ENCODE peak calls at places on chromosome 17, in ten cellular contexts. O, N, D, E, H, G, Y, L, I and C are unnamed samples.

GRCh38 chr17:4501295-4501949 is 2.7 kb downstream of the SPNS2 start:
- DNase-seq in O (no peak), N (no peak), D (no peak), E (no peak), H (no peak), G (no peak), Y (no peak), L (no peak), I (no peak), C (no peak)

GRCh38 chr17:78432226-78432894 is 53.9 kb downstream of the PGS1 start:
- DNase-seq in O (no peak), N (no peak), D (no peak), E (no peak), H (no peak), G (no peak), Y (no peak), L (no peak), I (no peak), C (no peak)

GRCh38 chr17:42310281-42311156 is 22.2 kb downstream of the STAT5A start:
- DNase-seq in O (peak; percentile 71), N (no peak), D (no peak), E (no peak), H (no peak), G (no peak), Y (no peak), L (no peak), I (peak; percentile 31), C (no peak)

GRCh38 chr17:13182854-13183253 is 165.0 kb upstream of the ELAC2 start:
- DNase-seq in O (peak; percentile 21), N (no peak), D (no peak), E (no peak), H (no peak), G (no peak), Y (no peak), L (no peak), I (no peak), C (no peak)

GRCh38 chr17:66711936-66712335 is 123.0 kb upstream of the CACNG5 start:
- DNase-seq in O (peak; percentile 56), N (peak; percentile 6), D (no peak), E (no peak), H (no peak), G (no peak), Y (no peak), L (no peak), I (no peak), C (no peak)

GRCh38 chr17:61874075-61874474 is 10.7 kb upstream of the BRIP1 start:
- DNase-seq in O (no peak), N (no peak), D (no peak), E (no peak), H (no peak), G (no peak), Y (no peak), L (no peak), I (no peak), C (no peak)

GRCh38 chr17:34584805-34585416 is 5.5 kb downstream of the TMEM132E start:
- DNase-seq in O (peak; percentile 48), N (no peak), D (peak; percentile 2), E (no peak), H (peak; percentile 41), G (no peak), Y (no peak), L (no peak), I (peak; percentile 29), C (no peak)

GRCh38 chr17:15278381-15278780 is 13.3 kb upstream of the PMP22 start:
- DNase-seq in O (peak; percentile 20), N (no peak), D (no peak), E (no peak), H (no peak), G (no peak), Y (no peak), L (no peak), I (no peak), C (no peak)

GRCh38 chr17:71821512-71821911 is 299.3 kb upstream of the SOX9 start:
- DNase-seq in O (no peak), N (no peak), D (no peak), E (no peak), H (no peak), G (no peak), Y (no peak), L (no peak), I (no peak), C (no peak)

GRCh38 chr17:55990332-55991006 is 162.8 kb upstream of the ANKFN1 start:
- DNase-seq in O (peak; percentile 55), N (no peak), D (no peak), E (no peak), H (no peak), G (no peak), Y (no peak), L (no peak), I (peak; percentile 14), C (no peak)

GRCh38 chr17:58531661-58532554 is 17.5 kb upstream of the MTMR4 start:
- DNase-seq in O (peak; percentile 83), N (no peak), D (peak; percentile 21), E (peak; percentile 34), H (peak; percentile 91), G (peak; percentile 62), Y (no peak), L (peak; percentile 84), I (peak; percentile 90), C (peak; percentile 78)

GRCh38 chr17:35433075-35433894 is 985 bp upstream of the SLFN12 start:
- DNase-seq in O (peak; percentile 96), N (peak; percentile 97), D (peak; percentile 100), E (peak; percentile 52), H (peak; percentile 80), G (peak; percentile 68), Y (peak; percentile 82), L (peak; percentile 76), I (peak; percentile 36), C (peak; percentile 56)

GRCh38 chr17:48546924-48547838 is 2.3 kb upstream of the HOXB2 start:
- DNase-seq in O (no peak), N (no peak), D (peak; percentile 56), E (no peak), H (no peak), G (no peak), Y (no peak), L (no peak), I (no peak), C (no peak)

GRCh38 chr17:55770220-55770870 is 19.5 kb downstream of the PCTP start:
- DNase-seq in O (peak; percentile 76), N (no peak), D (peak; percentile 72), E (no peak), H (no peak), G (peak; percentile 45), Y (no peak), L (no peak), I (peak; percentile 65), C (no peak)

GRCh38 chr17:63601439-63602371 is 1.0 kb downstream of the TACO1 start:
- DNase-seq in O (peak; percentile 13), N (no peak), D (peak; percentile 32), E (no peak), H (no peak), G (no peak), Y (no peak), L (no peak), I (peak; percentile 27), C (no peak)
- H3K27ac ChIP-seq in O (no peak overlapping the region), N (no peak overlapping the region), D (peak overlapping the region; percentile 66), E (peak overlapping the region; percentile 86), H (peak overlapping the region; percentile 82), G (no peak overlapping the region), Y (peak overlapping the region; percentile 81), L (peak overlapping the region; percentile 88), I (no peak overlapping the region), C (peak overlapping the region; percentile 86)

DNA sequence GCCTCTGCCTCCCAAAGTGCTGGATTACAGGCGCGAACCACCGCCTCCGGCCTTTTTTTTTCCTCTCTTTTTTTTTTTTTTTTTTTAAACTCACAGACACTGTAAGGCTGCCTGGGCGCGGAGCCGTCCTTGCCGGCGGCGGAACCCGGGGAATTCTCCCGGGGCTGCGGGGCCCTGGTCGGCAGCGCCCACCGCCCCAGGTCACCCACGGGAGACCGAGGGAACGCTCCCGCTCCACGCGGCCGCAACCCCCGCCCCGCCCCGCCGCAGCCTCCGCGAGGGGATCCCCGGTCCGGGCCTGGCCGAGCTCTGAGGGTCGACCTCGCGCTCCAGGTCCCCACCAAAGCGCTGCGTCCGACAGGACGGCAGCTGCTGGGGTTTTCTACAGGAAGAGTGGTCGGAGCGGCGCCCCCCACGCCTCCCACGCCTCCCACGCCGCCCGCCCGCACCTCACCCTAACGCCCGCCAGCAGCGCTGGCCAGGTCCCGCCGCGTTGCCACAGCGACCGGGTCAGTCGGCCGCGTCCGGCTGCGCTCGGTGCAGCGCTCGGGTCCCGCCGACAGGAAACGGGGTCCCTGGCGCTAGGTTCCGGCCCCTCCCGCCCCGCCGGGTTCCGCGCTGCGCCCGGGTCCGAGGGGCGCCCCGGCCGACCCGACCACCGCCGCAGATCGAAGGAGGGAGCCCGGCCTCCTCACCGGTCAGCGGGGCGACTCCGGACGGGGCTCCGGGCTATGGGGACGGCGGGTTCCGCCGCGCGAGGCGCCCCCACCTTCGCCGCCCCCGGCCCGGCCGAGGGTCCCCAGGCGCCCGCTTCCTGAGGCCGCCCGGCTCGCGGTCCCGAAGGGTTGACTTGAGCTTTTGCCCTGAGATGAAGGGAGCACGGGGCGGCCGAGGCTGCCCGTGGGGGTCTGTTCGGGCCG is at the start of gene CCDC57:
- DNase-seq in O (peak; percentile 83), N (no peak), D (peak; percentile 68), E (no peak), H (peak; percentile 96), G (peak; percentile 77), Y (peak; percentile 86), L (peak; percentile 92), I (peak; percentile 92), C (peak; percentile 85)
- H3K27ac ChIP-seq in O (no peak within 1 kb of the TSS), N (peak within 1 kb of the TSS; percentile 93), D (peak within 1 kb of the TSS; percentile 86), E (peak within 1 kb of the TSS; percentile 82), H (peak within 1 kb of the TSS; percentile 98), G (no peak within 1 kb of the TSS), Y (peak within 1 kb of the TSS; percentile 87), L (peak within 1 kb of the TSS; percentile 89), I (no peak within 1 kb of the TSS), C (peak within 1 kb of the TSS; percentile 97)

GRCh38 chr17:77402159-77402731 is 261.5 kb downstream of the SEC14L1 start:
- DNase-seq in O (no peak), N (no peak), D (no peak), E (no peak), H (no peak), G (no peak), Y (no peak), L (no peak), I (no peak), C (no peak)
- H3K27ac ChIP-seq in O (no peak overlapping the region), N (no peak overlapping the region), D (no peak overlapping the region), E (no peak overlapping the region), H (peak overlapping the region; percentile 95), G (no peak overlapping the region), Y (no peak overlapping the region), L (peak overlapping the region; percentile 97), I (no peak overlapping the region), C (no peak overlapping the region)

DNA sequence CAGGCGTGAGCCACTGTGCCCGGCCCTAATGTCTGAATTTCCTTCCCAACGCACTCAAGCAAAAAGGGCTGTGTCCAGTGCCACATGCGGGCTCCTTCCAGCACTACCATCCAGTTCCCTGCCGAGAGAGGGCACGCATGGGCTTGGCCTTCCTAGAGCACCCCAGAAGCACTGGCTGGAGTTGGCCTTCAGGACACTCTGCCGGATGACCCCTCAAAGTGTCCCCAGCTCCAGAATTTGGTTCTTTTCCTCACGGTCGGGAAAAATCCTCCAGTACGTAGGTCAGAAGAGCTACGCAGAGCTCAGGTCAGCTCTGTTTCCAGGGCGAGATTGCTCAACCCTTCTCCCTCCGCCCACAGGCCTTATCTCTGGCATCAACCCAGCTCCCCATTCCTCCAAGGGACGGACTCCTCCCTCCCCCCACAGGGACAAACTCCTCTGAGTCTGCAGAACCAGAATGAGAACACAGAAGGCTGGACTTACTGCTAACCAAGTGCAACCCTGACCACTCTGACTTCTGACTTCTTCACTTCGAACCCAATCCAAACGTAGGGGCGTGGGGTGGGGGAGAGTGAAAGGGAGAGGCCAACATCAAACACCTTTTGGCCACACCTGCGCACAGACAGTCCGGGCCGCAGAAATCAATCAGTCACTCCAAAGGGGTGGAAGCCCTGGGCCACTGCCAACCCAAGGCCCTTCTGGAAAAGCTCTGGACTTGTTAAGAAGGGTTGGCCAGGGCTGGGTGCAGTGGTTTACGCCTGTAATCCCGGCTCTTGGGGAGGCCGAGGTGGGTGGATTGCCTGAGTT is 3.6 kb downstream of the CDC42EP4 start:
- DNase-seq in O (no peak), N (no peak), D (peak; percentile 93), E (no peak), H (no peak), G (no peak), Y (peak; percentile 94), L (peak; percentile 82), I (no peak), C (peak; percentile 79)
- H3K27ac ChIP-seq in O (no peak overlapping the region), N (no peak overlapping the region), D (peak overlapping the region; percentile 86), E (no peak overlapping the region), H (peak overlapping the region; percentile 91), G (no peak overlapping the region), Y (peak overlapping the region; percentile 100), L (peak overlapping the region; percentile 100), I (no peak overlapping the region), C (peak overlapping the region; percentile 99)